ENCODE peak calls at places on chromosome 1, in five cellular contexts. One of them, this sample, is unnamed.

GRCh38 chr1:155166373-155167165 is 6.5 kb downstream of the KRTCAP2 start:
- DNase-seq in brain microvascular endothelial cell: no peak
- DNase-seq in heart right ventricle: peak; percentile 81
- DNase-seq in AG04449: no peak
- DNase-seq in prostate gland: no peak
- DNase-seq in this sample: no peak

GRCh38 chr1:226708342-226708780 is 30.7 kb downstream of the ITPKB start:
- DNase-seq in brain microvascular endothelial cell: peak; percentile 80
- DNase-seq in heart right ventricle: no peak
- DNase-seq in AG04449: peak; percentile 61
- DNase-seq in prostate gland: no peak
- DNase-seq in this sample: no peak

GRCh38 chr1:12546771-12547585 is 71.0 kb downstream of the DHRS3 start:
- DNase-seq in brain microvascular endothelial cell: no peak
- DNase-seq in prostate gland: no peak
- DNase-seq in AG04449: no peak
- DNase-seq in heart right ventricle: peak; percentile 81
- DNase-seq in this sample: no peak

GRCh38 chr1:63691672-63692425 is 82.0 kb upstream of the ROR1 start:
- DNase-seq in AG04449: peak; percentile 77
- DNase-seq in brain microvascular endothelial cell: peak; percentile 85
- DNase-seq in prostate gland: peak; percentile 66
- DNase-seq in heart right ventricle: no peak
- DNase-seq in this sample: peak; percentile 88

GRCh38 chr1:232900818-232901217 is 49.6 kb upstream of the NTPCR start:
- DNase-seq in heart right ventricle: peak; percentile 15
- DNase-seq in prostate gland: peak; percentile 54
- DNase-seq in AG04449: no peak
- DNase-seq in brain microvascular endothelial cell: no peak
- DNase-seq in this sample: no peak

GRCh38 chr1:4178501-4178900 is 278.4 kb upstream of the C1orf174 start:
- DNase-seq in prostate gland: no peak
- DNase-seq in brain microvascular endothelial cell: no peak
- DNase-seq in heart right ventricle: no peak
- DNase-seq in AG04449: no peak
- DNase-seq in this sample: no peak

GRCh38 chr1:54850737-54851136 is 36.3 kb downstream of the DHCR24 start:
- DNase-seq in prostate gland: no peak
- DNase-seq in AG04449: peak; percentile 57
- DNase-seq in brain microvascular endothelial cell: peak; percentile 91
- DNase-seq in heart right ventricle: no peak
- DNase-seq in this sample: peak; percentile 61

GRCh38 chr1:6511056-6511455 is 19.6 kb upstream of the PLEKHG5 start:
- DNase-seq in AG04449: no peak
- DNase-seq in prostate gland: no peak
- DNase-seq in brain microvascular endothelial cell: no peak
- DNase-seq in heart right ventricle: no peak
- DNase-seq in this sample: no peak

DNA sequence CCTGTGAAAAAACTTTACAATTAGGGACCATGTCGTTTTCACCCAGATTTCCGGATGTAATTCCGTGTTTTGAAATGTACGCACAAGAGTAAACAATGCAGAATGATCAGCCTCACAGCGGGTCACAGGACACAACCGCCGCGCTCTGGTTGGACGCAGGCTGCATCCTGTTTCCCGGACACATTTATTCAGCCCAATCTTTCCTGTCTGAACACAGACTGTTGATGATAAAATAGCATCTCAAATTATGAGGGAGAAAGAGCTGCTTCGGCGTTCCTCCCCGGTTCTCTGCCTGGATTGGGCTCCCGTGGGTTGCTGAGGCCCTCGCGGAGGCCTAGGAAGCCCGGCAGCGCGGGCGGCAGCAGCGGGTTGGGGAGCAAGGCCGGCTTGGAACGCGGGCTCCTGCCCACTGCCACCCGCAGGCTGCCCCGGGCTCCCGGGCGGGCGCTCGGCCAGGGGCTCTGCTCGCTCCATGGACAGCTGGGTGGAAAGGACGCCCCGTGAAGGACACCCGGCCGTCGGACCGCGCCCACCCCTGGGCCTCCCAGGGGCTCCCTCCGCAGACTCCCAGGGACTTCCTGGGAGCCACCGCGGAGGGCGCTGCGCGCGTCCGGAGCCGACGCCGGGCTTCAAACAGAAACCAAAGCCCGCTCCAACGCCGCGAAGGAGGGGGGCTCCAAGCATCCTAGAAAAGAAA is 122.4 kb downstream of the ESRRG start:
- DNase-seq in heart right ventricle: peak; percentile 81
- DNase-seq in brain microvascular endothelial cell: peak; percentile 62
- DNase-seq in prostate gland: peak; percentile 85
- DNase-seq in AG04449: peak; percentile 9
- DNase-seq in this sample: peak; percentile 48
- TF ChIP-seq CTCF in heart right ventricle: peak; percentile 52
- TF ChIP-seq CTCF in brain microvascular endothelial cell: peak; percentile 69
- TF ChIP-seq CTCF in prostate gland: peak; percentile 62
- TF ChIP-seq CTCF in AG04449: peak; percentile 79
- TF ChIP-seq CTCF in this sample: peak; percentile 67

GRCh38 chr1:67338642-67339041 is 31.0 kb downstream of the IL12RB2 start:
- DNase-seq in brain microvascular endothelial cell: no peak
- DNase-seq in heart right ventricle: no peak
- DNase-seq in prostate gland: no peak
- DNase-seq in AG04449: no peak
- DNase-seq in this sample: no peak

GRCh38 chr1:67336783-67337182 is 29.1 kb downstream of the IL12RB2 start:
- DNase-seq in AG04449: no peak
- DNase-seq in prostate gland: no peak
- DNase-seq in heart right ventricle: no peak
- DNase-seq in brain microvascular endothelial cell: no peak
- DNase-seq in this sample: no peak

GRCh38 chr1:67339623-67340343 is 32.1 kb downstream of the IL12RB2 start:
- DNase-seq in heart right ventricle: no peak
- DNase-seq in AG04449: no peak
- DNase-seq in prostate gland: no peak
- DNase-seq in brain microvascular endothelial cell: peak; percentile 81
- DNase-seq in this sample: peak; percentile 13

GRCh38 chr1:67346982-67347381 is 39.3 kb downstream of the IL12RB2 start:
- DNase-seq in AG04449: no peak
- DNase-seq in heart right ventricle: no peak
- DNase-seq in prostate gland: no peak
- DNase-seq in brain microvascular endothelial cell: no peak
- DNase-seq in this sample: no peak

DNA sequence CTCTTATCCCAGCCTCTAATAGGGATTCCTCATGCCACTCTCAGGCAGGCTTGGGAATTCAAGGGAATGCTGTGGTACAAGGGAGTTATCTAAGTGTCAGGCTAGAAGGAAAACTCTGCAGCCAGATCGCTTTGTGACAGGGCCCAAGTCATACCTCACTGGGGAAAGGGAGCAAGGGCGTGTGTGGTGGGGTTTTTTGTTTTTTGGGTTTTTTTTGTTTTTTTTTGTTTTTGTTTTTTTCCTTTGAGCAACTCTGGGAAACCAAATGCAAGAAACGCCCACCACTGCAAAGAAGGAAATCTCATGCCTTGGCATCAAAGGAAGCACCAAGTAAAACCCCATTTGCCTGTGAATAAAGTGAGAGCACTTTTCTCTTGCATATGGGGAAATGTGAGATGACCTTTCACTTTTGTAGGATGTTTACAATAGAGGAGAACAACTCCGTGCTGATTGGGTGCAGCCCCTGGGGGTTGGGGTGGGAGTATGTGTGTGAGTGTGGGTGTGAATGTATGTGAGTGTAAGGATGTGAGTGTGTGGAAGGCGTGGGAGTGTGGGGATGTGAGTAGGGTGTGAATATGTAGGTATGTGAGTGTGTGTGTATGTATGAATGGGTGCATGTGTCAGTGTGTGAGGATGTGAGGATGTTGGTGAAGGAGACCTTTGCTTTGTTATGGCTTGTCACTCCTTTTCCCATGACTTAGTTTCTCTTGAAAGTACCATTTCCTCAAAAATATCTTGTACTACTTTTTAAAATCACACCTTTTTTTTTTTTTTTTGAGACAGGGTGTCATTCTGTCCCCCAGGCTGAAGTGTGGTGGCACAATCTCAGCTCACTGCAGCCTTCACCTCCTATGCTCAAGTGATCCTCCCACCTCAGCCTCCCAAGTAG is 34.6 kb downstream of the IL12RB2 start:
- DNase-seq in prostate gland: no peak
- DNase-seq in AG04449: no peak
- DNase-seq in heart right ventricle: no peak
- DNase-seq in brain microvascular endothelial cell: no peak
- DNase-seq in this sample: no peak
- H3K4me3 ChIP-seq in prostate gland: no peak overlapping the region
- H3K4me3 ChIP-seq in AG04449: no peak overlapping the region
- H3K4me3 ChIP-seq in heart right ventricle: no peak overlapping the region
- H3K4me3 ChIP-seq in brain microvascular endothelial cell: no peak overlapping the region
- H3K4me3 ChIP-seq in this sample: no peak overlapping the region

GRCh38 chr1:23394664-23395063 is 25.0 kb upstream of the ZNF436 start:
- DNase-seq in AG04449: peak; percentile 42
- DNase-seq in brain microvascular endothelial cell: peak; percentile 47
- DNase-seq in heart right ventricle: peak; percentile 76
- DNase-seq in prostate gland: no peak
- DNase-seq in this sample: peak; percentile 91
- TF ChIP-seq CTCF in AG04449: peak; percentile 4
- TF ChIP-seq CTCF in brain microvascular endothelial cell: peak; percentile 27
- TF ChIP-seq CTCF in heart right ventricle: no peak
- TF ChIP-seq CTCF in prostate gland: no peak
- TF ChIP-seq CTCF in this sample: no peak

GRCh38 chr1:247825362-247825761 is 1.4 kb upstream of the OR14A16 start:
- DNase-seq in AG04449: no peak
- DNase-seq in heart right ventricle: no peak
- DNase-seq in brain microvascular endothelial cell: no peak
- DNase-seq in prostate gland: no peak
- DNase-seq in this sample: no peak

GRCh38 chr1:247822060-247822459 is 1.9 kb downstream of the OR14A16 start:
- DNase-seq in heart right ventricle: no peak
- DNase-seq in AG04449: no peak
- DNase-seq in prostate gland: no peak
- DNase-seq in brain microvascular endothelial cell: no peak
- DNase-seq in this sample: no peak

GRCh38 chr1:247829651-247830050 is 5.7 kb upstream of the OR14A16 start:
- DNase-seq in heart right ventricle: no peak
- DNase-seq in brain microvascular endothelial cell: no peak
- DNase-seq in prostate gland: no peak
- DNase-seq in AG04449: no peak
- DNase-seq in this sample: peak; percentile 2

DNA sequence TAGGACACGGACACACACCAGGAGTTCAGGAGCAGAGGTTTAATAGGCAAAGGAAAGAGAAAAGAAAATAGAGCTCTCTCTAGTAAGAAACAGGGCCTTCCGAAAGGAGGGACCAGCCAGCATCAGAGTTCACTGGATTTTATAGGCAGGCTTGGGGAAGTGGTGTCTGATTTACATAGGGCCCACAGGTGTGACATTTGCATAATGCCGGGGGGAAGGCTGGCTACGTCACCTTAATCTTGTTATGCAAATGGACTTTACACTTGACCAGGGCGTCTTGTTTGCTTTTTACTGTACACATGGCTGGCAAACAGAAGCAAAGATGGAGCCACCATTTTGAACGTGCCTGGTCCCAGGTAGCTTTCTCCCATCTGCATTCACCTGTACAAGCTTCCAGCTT is at the start of gene OR14A16:
- DNase-seq in heart right ventricle: no peak
- DNase-seq in brain microvascular endothelial cell: no peak
- DNase-seq in AG04449: no peak
- DNase-seq in prostate gland: no peak
- DNase-seq in this sample: no peak
- H3K4me3 ChIP-seq in heart right ventricle: no peak within 1 kb of the TSS
- H3K4me3 ChIP-seq in brain microvascular endothelial cell: no peak within 1 kb of the TSS
- H3K4me3 ChIP-seq in AG04449: no peak within 1 kb of the TSS
- H3K4me3 ChIP-seq in prostate gland: no peak within 1 kb of the TSS
- H3K4me3 ChIP-seq in this sample: no peak within 1 kb of the TSS

GRCh38 chr1:76037314-76037713 is 37.2 kb upstream of the ST6GALNAC3 start:
- DNase-seq in brain microvascular endothelial cell: no peak
- DNase-seq in prostate gland: no peak
- DNase-seq in heart right ventricle: no peak
- DNase-seq in AG04449: no peak
- DNase-seq in this sample: no peak

GRCh38 chr1:76033800-76034475 is 40.6 kb upstream of the ST6GALNAC3 start:
- DNase-seq in heart right ventricle: no peak
- DNase-seq in brain microvascular endothelial cell: no peak
- DNase-seq in AG04449: no peak
- DNase-seq in prostate gland: no peak
- DNase-seq in this sample: no peak

GRCh38 chr1:76031496-76031895 is 43.0 kb upstream of the ST6GALNAC3 start:
- DNase-seq in prostate gland: no peak
- DNase-seq in brain microvascular endothelial cell: no peak
- DNase-seq in heart right ventricle: no peak
- DNase-seq in AG04449: no peak
- DNase-seq in this sample: no peak

GRCh38 chr1:76038306-76039004 is 36.1 kb upstream of the ST6GALNAC3 start:
- DNase-seq in brain microvascular endothelial cell: peak; percentile 9
- DNase-seq in heart right ventricle: no peak
- DNase-seq in AG04449: no peak
- DNase-seq in prostate gland: no peak
- DNase-seq in this sample: no peak

GRCh38 chr1:76035053-76035452 is 39.5 kb upstream of the ST6GALNAC3 start:
- DNase-seq in AG04449: no peak
- DNase-seq in heart right ventricle: no peak
- DNase-seq in brain microvascular endothelial cell: peak; percentile 17
- DNase-seq in prostate gland: no peak
- DNase-seq in this sample: no peak
- TF ChIP-seq CTCF in AG04449: no peak
- TF ChIP-seq CTCF in heart right ventricle: peak; percentile 18
- TF ChIP-seq CTCF in brain microvascular endothelial cell: peak; percentile 58
- TF ChIP-seq CTCF in prostate gland: peak; percentile 22
- TF ChIP-seq CTCF in this sample: peak; percentile 48

GRCh38 chr1:161021168-161021958 is 411 bp upstream of the F11R start:
- DNase-seq in AG04449: no peak
- DNase-seq in heart right ventricle: peak; percentile 78
- DNase-seq in brain microvascular endothelial cell: peak; percentile 28
- DNase-seq in prostate gland: peak; percentile 99
- DNase-seq in this sample: no peak
- H3K4me3 ChIP-seq in AG04449: peak overlapping the region; percentile 47
- H3K4me3 ChIP-seq in heart right ventricle: peak overlapping the region; percentile 71
- H3K4me3 ChIP-seq in brain microvascular endothelial cell: peak overlapping the region; percentile 60
- H3K4me3 ChIP-seq in prostate gland: peak overlapping the region; percentile 68
- H3K4me3 ChIP-seq in this sample: peak overlapping the region; percentile 50